ENCODE peak calls at places on chromosome 7, in four cellular contexts. X, U, N and W are unnamed samples.

GRCh38 chr7:11934766-11935165 is 102.8 kb upstream of the THSD7A start:
- DNase-seq in N (no peak), U (no peak), X (no peak), W (no peak)

GRCh38 chr7:106736508-106737201 is 75.7 kb upstream of the CCDC71L start:
- DNase-seq in U (peak), X (peak), N (no peak), W (peak)

GRCh38 chr7:114703677-114704076 is 218.2 kb upstream of the MDFIC start:
- DNase-seq in X (no peak), U (peak), N (no peak), W (no peak)

GRCh38 chr7:123305840-123306375 is 106.1 kb upstream of the SLC13A1 start:
- DNase-seq in X (no peak), N (no peak), U (no peak), W (no peak)

GRCh38 chr7:99665312-99665759 is 14.5 kb downstream of the CYP3A5 start:
- DNase-seq in X (no peak), U (peak), N (no peak), W (no peak)

GRCh38 chr7:16803881-16804673 is 722 bp downstream of the AGR2 start:
- DNase-seq in U (no peak), N (no peak), X (no peak), W (no peak)

GRCh38 chr7:152502813-152503790 is 67.3 kb upstream of the KMT2C start:
- DNase-seq in N (no peak), U (no peak), X (no peak), W (no peak)

GRCh38 chr7:147981072-147981813 is 609.3 kb upstream of the C7orf33 start:
- DNase-seq in X (no peak), N (no peak), U (peak), W (no peak)

GRCh38 chr7:151644554-151644953 is 124.9 kb upstream of the RHEB start:
- DNase-seq in N (no peak), X (no peak), U (no peak), W (no peak)

GRCh38 chr7:105940111-105940510 is 23.0 kb upstream of the CDHR3 start:
- DNase-seq in N (no peak), X (no peak), U (no peak), W (no peak)

GRCh38 chr7:71775648-71776047 is 636.5 kb downstream of the CALN1 start:
- DNase-seq in N (no peak), X (no peak), U (no peak), W (no peak)

GRCh38 chr7:27433581-27433980 is 191.0 kb downstream of the EVX1 start:
- DNase-seq in U (no peak), X (no peak), N (no peak), W (no peak)

GRCh38 chr7:27435461-27435860 is 192.9 kb downstream of the EVX1 start:
- DNase-seq in N (no peak), U (no peak), X (no peak), W (no peak)

GRCh38 chr7:27431465-27431864 is 188.9 kb downstream of the EVX1 start:
- DNase-seq in X (no peak), N (no peak), U (no peak), W (no peak)

GRCh38 chr7:27438878-27439589 is 196.4 kb downstream of the EVX1 start:
- DNase-seq in N (no peak), X (no peak), U (no peak), W (no peak)

DNA sequence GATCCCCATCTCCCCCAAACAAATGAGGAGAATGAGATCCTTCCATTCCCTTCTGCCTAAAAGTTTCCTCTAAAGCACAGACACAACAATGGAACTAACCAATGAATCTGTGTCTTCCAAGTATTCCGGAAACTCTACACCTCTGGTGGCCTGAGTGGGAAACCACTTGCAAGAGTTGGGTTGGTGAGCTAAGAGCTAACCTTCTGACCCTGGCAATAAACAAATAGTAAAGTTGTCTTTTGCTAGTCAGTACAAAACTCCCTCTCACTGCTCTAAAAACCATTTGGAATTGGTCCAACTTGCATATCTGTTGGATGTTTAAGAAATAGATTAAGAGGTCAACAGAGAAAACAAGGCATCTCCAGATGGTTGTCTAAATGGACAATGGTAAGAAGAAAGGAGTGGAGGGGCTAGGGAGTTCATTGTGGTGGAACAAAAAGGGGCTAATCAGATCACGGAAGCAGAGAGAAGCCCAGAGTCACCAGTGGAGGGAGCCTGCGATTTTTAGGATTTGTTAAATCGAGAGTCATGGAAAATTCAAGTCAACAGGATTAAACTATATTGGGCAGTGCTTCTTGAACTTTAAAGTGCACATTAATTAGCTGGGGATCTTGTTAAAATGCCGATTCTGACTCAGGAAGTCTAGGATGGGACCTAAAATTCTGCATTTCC is 192.3 kb downstream of the EVX1 start:
- DNase-seq in N (no peak), X (no peak), U (no peak), W (no peak)
- TF ChIP-seq CTCF in N (no peak), X (no peak), U (no peak), W (no peak)

DNA sequence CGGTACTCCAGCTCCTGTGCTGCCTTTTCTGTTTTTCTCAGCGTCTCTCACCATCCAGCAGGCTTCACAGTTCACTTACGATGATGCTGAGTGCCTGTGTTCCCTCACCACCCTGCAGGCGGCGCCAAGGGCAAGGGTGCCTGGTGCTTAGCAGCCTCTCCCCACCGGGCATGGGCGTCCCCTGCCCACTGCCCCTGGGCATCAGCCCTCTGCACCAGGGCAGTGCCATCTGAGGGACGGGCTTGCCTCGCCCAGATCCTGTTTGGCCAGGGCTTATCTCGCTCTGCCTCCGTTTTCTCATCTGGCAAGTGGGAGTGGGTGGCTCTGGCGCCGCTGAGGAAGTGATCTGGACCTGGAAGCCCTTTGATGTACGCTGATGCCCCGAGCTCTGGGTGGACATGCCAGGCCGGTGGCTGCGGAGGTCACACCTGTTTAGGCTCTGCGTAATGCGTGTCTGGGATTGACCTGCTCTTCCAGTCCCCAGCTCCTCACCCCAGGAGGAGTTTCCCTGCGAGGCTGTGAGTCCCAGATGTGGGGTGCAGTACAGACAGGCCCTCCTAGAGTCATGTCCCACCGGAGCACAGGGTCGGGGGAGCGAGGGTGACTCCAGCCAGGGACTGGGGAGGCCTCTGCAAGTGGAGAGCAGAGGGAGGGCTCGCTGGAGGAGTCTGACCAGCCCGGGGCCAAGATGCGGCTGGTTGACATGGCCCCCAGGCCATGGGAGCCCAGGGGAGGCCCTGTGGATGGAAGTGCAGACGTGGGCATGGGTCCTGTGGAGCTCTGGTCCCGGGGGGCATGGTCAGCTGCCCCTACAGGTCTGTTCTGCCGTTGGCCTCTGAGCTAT is 11.8 kb downstream of the TTYH3 start:
- DNase-seq in U (peak), X (no peak), N (peak), W (no peak)
- TF ChIP-seq CTCF in U (peak), X (peak), N (no peak), W (no peak)

GRCh38 chr7:130491841-130492518 is at the start of gene MEST:
- DNase-seq in X (no peak), U (peak), N (peak), W (peak)
- TF ChIP-seq CTCF in X (no peak), U (no peak), N (no peak), W (no peak)

GRCh38 chr7:51317582-51317910 is 937 bp upstream of the COBL start:
- DNase-seq in X (no peak), N (no peak), U (no peak), W (no peak)

GRCh38 chr7:51314726-51315125 is 1.9 kb downstream of the COBL start:
- DNase-seq in N (no peak), U (no peak), X (peak), W (no peak)

GRCh38 chr7:51315393-51316261 is 982 bp downstream of the COBL start:
- DNase-seq in N (peak), U (no peak), X (peak), W (peak)

GRCh38 chr7:51316666-51317581 is at the start of gene COBL:
- DNase-seq in U (no peak), N (no peak), X (peak), W (peak)

DNA sequence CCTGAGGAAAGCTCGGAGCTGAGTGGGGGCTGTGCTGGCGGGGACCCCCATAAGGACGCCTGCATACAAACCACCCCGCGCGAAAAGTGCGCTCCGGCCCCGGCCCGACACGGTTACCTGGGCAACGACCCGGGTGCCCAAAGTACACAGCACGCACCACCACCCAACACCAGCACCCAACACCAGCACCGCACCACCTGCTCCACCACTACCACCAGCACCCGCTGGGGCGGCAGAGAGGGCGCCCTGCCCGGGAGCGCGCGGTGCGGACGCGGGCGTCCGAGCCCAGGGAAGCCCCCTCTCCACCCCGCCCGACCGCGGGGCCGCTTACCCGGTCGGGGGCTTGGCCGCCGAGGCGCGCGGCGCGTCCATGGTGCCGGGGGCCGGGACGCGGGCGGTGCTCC is 345 bp downstream of the COBL start:
- DNase-seq in U (no peak), X (peak), N (no peak), W (no peak)
- TF ChIP-seq CTCF in U (no peak), X (peak), N (no peak), W (no peak)

GRCh38 chr7:135411098-135411497 is 98.8 kb downstream of the CNOT4 start:
- DNase-seq in X (no peak), N (no peak), U (no peak), W (no peak)

GRCh38 chr7:135416431-135416830 is 93.5 kb downstream of the CNOT4 start:
- DNase-seq in X (no peak), N (no peak), U (no peak), W (no peak)

GRCh38 chr7:135414208-135414607 is 95.7 kb downstream of the CNOT4 start:
- DNase-seq in X (no peak), N (no peak), U (no peak), W (no peak)

GRCh38 chr7:135410546-135410942 is 99.4 kb downstream of the CNOT4 start:
- DNase-seq in N (no peak), X (no peak), U (no peak), W (no peak)

GRCh38 chr7:135414850-135415439 is 95.0 kb downstream of the CNOT4 start:
- DNase-seq in U (peak), N (no peak), X (peak), W (peak)
- TF ChIP-seq CTCF in U (peak), N (no peak), X (peak), W (peak)

GRCh38 chr7:34430456-34430855 is 227.6 kb upstream of the NPSR1 start:
- DNase-seq in X (peak), N (no peak), U (peak), W (no peak)
- TF ChIP-seq CTCF in X (peak), N (no peak), U (no peak), W (no peak)

DNA sequence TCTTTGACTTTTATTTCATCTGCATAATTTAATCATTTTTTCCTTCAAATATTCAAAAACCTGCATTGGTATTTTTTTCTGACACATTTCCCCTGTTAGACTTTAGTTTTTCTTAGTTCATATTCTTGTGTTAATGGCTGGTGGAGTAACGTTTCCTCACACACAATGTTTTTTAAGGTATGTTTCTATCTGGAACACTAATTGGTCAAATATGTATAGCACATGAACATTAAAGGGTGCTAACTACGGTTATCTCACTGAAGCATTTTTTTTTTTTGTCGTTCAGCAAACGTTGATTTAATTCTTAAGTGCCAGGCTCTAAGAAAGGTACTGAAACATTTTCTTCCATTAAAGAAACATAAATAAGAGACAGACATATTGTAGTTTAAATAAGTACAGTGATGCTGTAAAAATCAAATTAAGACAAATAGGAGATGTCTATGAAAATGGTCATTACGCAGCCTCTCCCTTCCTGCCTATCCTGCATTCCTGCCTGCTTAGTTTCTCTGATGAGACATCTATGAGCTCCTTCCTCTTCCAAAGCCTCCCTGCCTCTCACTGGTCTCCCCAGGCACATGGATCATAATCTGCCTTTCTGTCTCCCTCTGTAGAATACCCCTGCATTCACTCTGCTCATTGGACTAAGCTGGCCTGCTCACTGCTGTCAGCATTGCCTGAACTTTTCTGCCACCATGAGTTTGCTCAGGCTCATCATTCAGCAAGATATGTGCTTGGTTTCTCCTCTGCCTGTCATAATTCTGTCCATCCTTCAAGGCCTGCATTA is 87.9 kb downstream of the PTPRZ1 start:
- DNase-seq in X (no peak), U (no peak), N (no peak), W (no peak)
- TF ChIP-seq CTCF in X (no peak), U (no peak), N (no peak), W (no peak)

DNA sequence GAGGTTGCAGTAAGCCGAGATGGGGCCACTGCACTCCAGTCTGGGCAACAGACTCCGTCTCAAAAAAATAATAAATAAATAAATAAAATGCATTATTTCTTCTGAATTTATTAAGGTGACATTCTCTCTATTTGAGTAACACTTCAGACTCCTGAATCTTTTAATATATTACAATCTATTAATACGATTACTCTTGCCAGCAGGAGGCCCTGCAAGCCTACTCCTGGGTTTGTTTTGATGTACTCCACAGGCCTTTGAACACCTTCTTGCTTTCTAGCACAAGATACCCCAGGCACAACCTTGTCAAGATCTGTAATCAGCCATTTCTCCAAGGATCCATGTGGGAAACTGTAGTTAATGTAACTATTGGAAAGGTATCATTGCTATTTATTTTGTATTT is 63.5 kb downstream of the COBL start:
- DNase-seq in N (no peak), U (no peak), X (peak), W (no peak)
- TF ChIP-seq CTCF in N (no peak), U (no peak), X (no peak), W (no peak)

DNA sequence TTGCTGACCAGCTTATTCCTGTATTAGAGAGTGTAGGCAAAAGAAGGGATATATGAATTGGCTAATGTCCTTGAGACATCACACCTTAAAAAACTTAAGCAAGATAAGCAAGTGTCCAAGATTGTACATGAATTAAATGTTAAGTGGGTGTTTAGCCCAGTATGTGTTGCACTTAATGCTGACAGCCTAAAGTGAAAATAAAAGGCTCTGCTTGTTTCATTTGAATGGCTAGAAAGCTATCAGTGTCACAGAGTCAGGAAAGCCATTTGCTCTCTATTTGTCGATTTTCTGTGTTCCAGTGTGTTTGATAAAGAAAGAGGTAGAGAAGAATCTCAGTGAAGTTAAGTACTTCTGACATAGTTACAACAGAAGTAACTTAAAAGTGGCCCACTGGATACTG is 744.9 kb downstream of the ANKRD7 start:
- DNase-seq in U (no peak), N (no peak), X (no peak), W (no peak)
- TF ChIP-seq CTCF in U (no peak), N (no peak), X (no peak), W (no peak)

GRCh38 chr7:117312593-117312992 is 10.3 kb downstream of the WNT2 start:
- DNase-seq in U (no peak), N (no peak), X (no peak), W (no peak)
- TF ChIP-seq CTCF in U (no peak), N (no peak), X (peak), W (no peak)